ENCODE peak calls at places on chromosomes 4 and X, in four cellular contexts. Z is K562, M is HepG2, R is WTC11. A is an unnamed sample.
A peak's percentile ranks its signal among the peaks of the same experiment; 100 is the strongest.

GRCh38 chr4:2243682-2244380 is 1.9 kb upstream of the HAUS3 start:
- DNase-seq in Z (peak; percentile 71), M (peak; percentile 18), R (peak; percentile 29), A (peak; percentile 15)

GRCh38 chr4:172844556-172844955 is 324.1 kb upstream of the GALNT7 start:
- DNase-seq in Z (no peak), M (no peak), R (no peak), A (no peak)

GRCh38 chrX:22126311-22126710 is 94.2 kb downstream of the PHEX start:
- DNase-seq in Z (no peak), M (no peak), R (no peak), A (no peak)

GRCh38 chrX:10377427-10377826 is 220.7 kb downstream of the CLCN4 start:
- DNase-seq in Z (no peak), M (no peak), R (no peak), A (no peak)

GRCh38 chrX:153774576-153775292 is 6.1 kb upstream of the SRPK3 start:
- DNase-seq in Z (no peak), M (no peak), R (no peak), A (no peak)

GRCh38 chr4:139633661-139634060 is 32.0 kb upstream of the MGST2 start:
- DNase-seq in Z (peak; percentile 36), M (peak; percentile 38), R (peak; percentile 48), A (peak; percentile 42)

GRCh38 chrX:40247848-40248622 is 150.3 kb upstream of the BCOR start:
- DNase-seq in Z (peak; percentile 50), M (no peak), R (no peak), A (no peak)

GRCh38 chrX:109089359-109089758 is 353.0 kb upstream of the IRS4 start:
- DNase-seq in Z (no peak), M (no peak), R (no peak), A (no peak)

GRCh38 chr4:131258361-131258760 is 1890.7 kb upstream of the PCDH10 start:
- DNase-seq in Z (no peak), M (no peak), R (no peak), A (no peak)

GRCh38 chr4:121212801-121213200 is 48.7 kb upstream of the TNIP3 start:
- DNase-seq in Z (no peak), M (no peak), R (no peak), A (no peak)

DNA sequence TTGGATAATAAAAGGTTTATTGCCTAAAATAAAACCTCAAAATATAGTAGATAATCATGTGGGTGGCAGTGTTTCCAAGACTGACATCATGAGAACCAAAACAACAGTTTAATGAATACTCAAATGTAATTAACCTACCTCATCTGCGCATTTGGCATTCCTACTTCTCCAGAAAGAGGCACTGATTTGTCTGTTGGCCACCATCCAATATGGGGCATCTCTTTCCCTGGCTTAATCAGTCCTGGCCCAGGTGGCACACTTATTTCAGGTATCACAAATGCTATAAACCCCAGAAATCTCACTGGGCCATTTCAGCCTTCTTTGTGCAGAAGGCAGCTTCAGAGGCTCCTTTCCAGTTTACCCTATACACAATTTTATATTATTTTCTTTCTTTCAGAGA is 192.2 kb downstream of the COMMD8 start:
- DNase-seq in Z (no peak), M (no peak), R (no peak), A (no peak)
- TF ChIP-seq NR3C1 in Z (no peak), M (no peak), R (no peak), A (no peak)

GRCh38 chr4:84493092-84493850 is 5.8 kb downstream of the NKX6-1 start:
- DNase-seq in Z (peak; percentile 22), M (no peak), R (peak; percentile 69), A (no peak)
- TF ChIP-seq NR3C1 in Z (no peak), M (no peak), R (no peak), A (no peak)

DNA sequence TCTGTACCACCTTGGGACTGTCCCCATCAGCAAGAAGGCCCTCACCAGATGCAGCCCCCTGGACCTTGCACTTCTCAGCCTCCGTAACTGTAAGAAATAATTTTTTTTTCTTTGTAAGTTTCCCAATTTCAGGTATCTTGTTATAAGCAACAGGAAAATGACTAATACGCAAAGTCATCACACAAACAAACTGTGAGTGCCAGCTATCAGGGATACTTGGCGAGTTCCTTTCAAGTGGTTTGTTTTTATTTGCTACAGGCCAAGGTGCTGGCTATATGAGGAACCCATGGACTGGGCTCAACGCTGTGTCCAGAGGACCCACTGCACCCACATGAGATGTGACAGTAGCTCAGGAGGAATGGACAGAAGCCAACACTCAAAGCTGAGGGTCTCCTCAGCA is 11.5 kb upstream of the GPM6B start:
- DNase-seq in Z (no peak), M (no peak), R (no peak), A (no peak)
- TF ChIP-seq NR3C1 in Z (no peak), M (no peak), R (no peak), A (no peak)

GRCh38 chrX:132518401-132518800 is 29.6 kb upstream of the MBNL3 start:
- DNase-seq in Z (no peak), M (no peak), R (no peak), A (no peak)

GRCh38 chrX:132520213-132520612 is 31.4 kb upstream of the MBNL3 start:
- DNase-seq in Z (no peak), M (peak; percentile 40), R (no peak), A (no peak)

GRCh38 chrX:132520792-132521191 is 32.0 kb upstream of the MBNL3 start:
- DNase-seq in Z (no peak), M (no peak), R (no peak), A (no peak)
- TF ChIP-seq NR3C1 in Z (no peak), M (no peak), R (no peak), A (no peak)

GRCh38 chr4:107682306-107682705 is 37.7 kb downstream of the PAPSS1 start:
- DNase-seq in Z (no peak), M (no peak), R (no peak), A (no peak)

GRCh38 chr4:107688421-107688820 is 31.6 kb downstream of the PAPSS1 start:
- DNase-seq in Z (no peak), M (no peak), R (no peak), A (no peak)

GRCh38 chr4:107685740-107686139 is 34.3 kb downstream of the PAPSS1 start:
- DNase-seq in Z (no peak), M (no peak), R (no peak), A (no peak)

GRCh38 chr4:107683873-107684272 is 36.2 kb downstream of the PAPSS1 start:
- DNase-seq in Z (no peak), M (peak; percentile 77), R (no peak), A (no peak)
- TF ChIP-seq NR3C1 in Z (no peak), M (no peak), R (no peak), A (no peak)

GRCh38 chr4:137819964-137820383 is 287.7 kb upstream of the PCDH18 start:
- DNase-seq in Z (peak; percentile 22), M (peak; percentile 45), R (peak; percentile 20), A (peak; percentile 1)
- TF ChIP-seq NR3C1 in Z (no peak), M (no peak), R (no peak), A (no peak)

GRCh38 chrX:68634649-68635227 is 12.7 kb upstream of the STARD8 start:
- DNase-seq in Z (no peak), M (no peak), R (no peak), A (no peak)

GRCh38 chrX:68646421-68646820 is 1.0 kb upstream of the STARD8 start:
- DNase-seq in Z (no peak), M (no peak), R (no peak), A (no peak)

GRCh38 chrX:68640661-68641060 is 6.8 kb upstream of the STARD8 start:
- DNase-seq in Z (no peak), M (no peak), R (no peak), A (no peak)
- TF ChIP-seq NR3C1 in Z (no peak), M (no peak), R (no peak), A (no peak)

GRCh38 chr4:38601244-38601915 is 62.6 kb upstream of the KLF3 start:
- DNase-seq in Z (peak; percentile 19), M (peak; percentile 49), R (no peak), A (no peak)
- TF ChIP-seq NR3C1 in Z (no peak), M (no peak), R (no peak), A (no peak)

DNA sequence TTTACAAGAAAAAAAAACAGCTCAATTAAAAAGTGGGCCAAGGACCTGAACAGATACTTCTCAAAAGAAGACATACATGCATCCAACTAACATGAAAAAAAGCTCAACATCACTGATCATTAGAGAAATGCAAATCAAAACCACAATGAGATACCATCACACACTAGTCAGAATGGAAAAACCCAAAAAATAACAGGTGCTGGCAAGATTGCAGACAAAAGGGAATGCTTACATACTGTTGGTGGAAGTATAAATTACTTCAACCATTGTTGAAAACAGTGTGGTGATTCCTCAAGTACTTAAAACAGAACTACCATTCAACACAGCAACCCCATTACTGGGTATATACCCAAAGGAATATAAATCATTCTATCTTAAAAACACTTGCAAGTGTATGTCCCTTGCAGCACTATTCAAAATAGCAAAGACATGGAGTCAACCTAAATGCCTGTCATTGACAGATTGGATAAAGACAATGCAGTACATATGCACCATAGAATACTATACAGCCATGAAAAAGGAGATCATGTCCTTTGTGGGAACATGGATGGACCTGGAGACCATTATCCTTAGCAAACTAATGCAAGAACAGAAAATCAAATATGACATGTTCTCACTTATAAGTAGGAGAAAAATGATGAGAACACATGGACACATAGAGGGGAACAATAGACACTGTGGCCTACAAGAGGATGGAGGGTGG is 97.6 kb downstream of the RAB28 start:
- DNase-seq in Z (no peak), M (no peak), R (no peak), A (no peak)
- TF ChIP-seq NR3C1 in Z (no peak), M (no peak), R (no peak), A (no peak)